ENCODE peak calls at places on chromosomes 2 and 18, in five cellular contexts. O, Z, F, L and H are unnamed samples.

GRCh38 chr18:54162431-54162830 is 62.0 kb downstream of the MBD2 start:
- DNase-seq in O (no peak), Z (peak), F (no peak), L (no peak), H (no peak)

GRCh38 chr2:226475650-226476049 is 324.0 kb downstream of the IRS1 start:
- DNase-seq in O (no peak), Z (peak), F (peak), L (no peak), H (no peak)

GRCh38 chr2:158647832-158648231 is 147.3 kb upstream of the DAPL1 start:
- DNase-seq in O (no peak), Z (no peak), F (no peak), L (no peak), H (no peak)

GRCh38 chr2:73856214-73856613 is 27.5 kb downstream of the STAMBP start:
- DNase-seq in O (no peak), Z (peak), F (no peak), L (no peak), H (no peak)

GRCh38 chr18:6039055-6039454 is 143.7 kb upstream of the TMEM200C start:
- DNase-seq in O (no peak), Z (no peak), F (no peak), L (no peak), H (no peak)

GRCh38 chr2:99112617-99113016 is 28.9 kb upstream of the C2orf15 start:
- DNase-seq in O (no peak), Z (no peak), F (no peak), L (no peak), H (no peak)

GRCh38 chr2:235265348-235265965 is 228.4 kb upstream of the AGAP1 start:
- DNase-seq in O (no peak), Z (no peak), F (no peak), L (no peak), H (no peak)

GRCh38 chr2:107635883-107636282 is 190.8 kb upstream of the RGPD4 start:
- DNase-seq in O (no peak), Z (peak), F (no peak), L (no peak), H (no peak)

GRCh38 chr2:79040967-79041582 is 15.6 kb downstream of the REG3G start:
- DNase-seq in O (no peak), Z (no peak), F (peak), L (peak), H (no peak)

GRCh38 chr2:181456660-181457120 is 496 bp upstream of the ITGA4 start:
- DNase-seq in O (peak), Z (no peak), F (peak), L (peak), H (peak)

GRCh38 chr2:160533482-160533881 is 39.9 kb upstream of the RBMS1 start:
- DNase-seq in O (no peak), Z (no peak), F (no peak), L (no peak), H (no peak)

GRCh38 chr2:176553685-176554106 is 284.5 kb downstream of the MTX2 start:
- DNase-seq in O (peak), Z (no peak), F (peak), L (peak), H (peak)

GRCh38 chr2:16277117-16277516 is 336.8 kb downstream of the MYCN start:
- DNase-seq in O (no peak), Z (no peak), F (no peak), L (no peak), H (no peak)

GRCh38 chr18:616380-616995 is 19.7 kb downstream of the CLUL1 start:
- DNase-seq in O (no peak), Z (no peak), F (peak), L (no peak), H (peak)

GRCh38 chr2:227183657-227184367 is 19.4 kb downstream of the COL4A3 start:
- DNase-seq in O (no peak), Z (no peak), F (peak), L (no peak), H (no peak)

GRCh38 chr2:80258321-80258720 is 46.2 kb downstream of the LRRTM1 start:
- DNase-seq in O (no peak), Z (no peak), F (no peak), L (no peak), H (no peak)

GRCh38 chr2:128786800-128787478 is 468.3 kb upstream of the HS6ST1 start:
- DNase-seq in O (no peak), Z (no peak), F (no peak), L (no peak), H (no peak)

GRCh38 chr2:224584111-224584764 is 925 bp downstream of the CUL3 start:
- DNase-seq in O (peak), Z (no peak), F (peak), L (peak), H (no peak)

GRCh38 chr18:58268849-58269248 is 224.8 kb downstream of the NEDD4L start:
- DNase-seq in O (no peak), Z (no peak), F (peak), L (no peak), H (no peak)

GRCh38 chr2:155546715-155547555 is 785.6 kb downstream of the NR4A2 start:
- DNase-seq in O (no peak), Z (no peak), F (no peak), L (no peak), H (no peak)

GRCh38 chr2:204453730-204454167 is 91.5 kb upstream of the PARD3B start:
- DNase-seq in O (peak), Z (no peak), F (peak), L (peak), H (no peak)

GRCh38 chr2:8310557-8311455 is 371.1 kb upstream of the ID2 start:
- DNase-seq in O (no peak), Z (no peak), F (no peak), L (no peak), H (no peak)

GRCh38 chr2:229922449-229923386 is at the start of gene FBXO36:
- DNase-seq in O (peak), Z (no peak), F (peak), L (peak), H (peak)

DNA sequence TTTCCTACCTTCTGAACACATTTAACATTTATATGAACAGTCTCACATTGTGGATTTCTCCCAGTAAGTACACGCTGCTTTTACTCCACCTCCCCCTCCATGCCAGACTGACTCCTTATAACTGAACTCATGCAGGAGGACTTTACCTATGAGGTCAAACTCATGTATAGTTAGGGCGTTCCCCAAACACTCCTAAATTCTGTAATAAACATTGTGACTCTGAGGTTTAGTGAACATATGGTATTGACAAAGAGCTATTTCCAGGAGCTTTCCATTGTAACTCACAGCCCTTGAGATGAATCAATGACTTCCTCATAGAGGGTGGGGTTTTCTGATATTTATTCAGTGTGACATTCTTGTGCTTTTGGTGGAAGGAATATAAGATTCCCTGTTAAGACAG is 337.4 kb upstream of the SLC14A2 start:
- DNase-seq in O (no peak), Z (no peak), F (no peak), L (no peak), H (no peak)
- TF ChIP-seq CTCF in O (no peak), Z (no peak), F (no peak), L (no peak), H (no peak)

GRCh38 chr2:232460171-232460570 is 4.2 kb downstream of the ALPI start:
- DNase-seq in O (no peak), Z (no peak), F (no peak), L (no peak), H (no peak)

GRCh38 chr2:232465061-232465460 is 9.1 kb downstream of the ALPI start:
- DNase-seq in O (no peak), Z (no peak), F (no peak), L (no peak), H (no peak)

GRCh38 chr2:232463701-232464533 is 8.0 kb downstream of the ALPI start:
- DNase-seq in O (no peak), Z (no peak), F (no peak), L (no peak), H (no peak)

GRCh38 chr2:232466221-232466620 is 10.3 kb downstream of the ALPI start:
- DNase-seq in O (no peak), Z (no peak), F (no peak), L (no peak), H (no peak)

DNA sequence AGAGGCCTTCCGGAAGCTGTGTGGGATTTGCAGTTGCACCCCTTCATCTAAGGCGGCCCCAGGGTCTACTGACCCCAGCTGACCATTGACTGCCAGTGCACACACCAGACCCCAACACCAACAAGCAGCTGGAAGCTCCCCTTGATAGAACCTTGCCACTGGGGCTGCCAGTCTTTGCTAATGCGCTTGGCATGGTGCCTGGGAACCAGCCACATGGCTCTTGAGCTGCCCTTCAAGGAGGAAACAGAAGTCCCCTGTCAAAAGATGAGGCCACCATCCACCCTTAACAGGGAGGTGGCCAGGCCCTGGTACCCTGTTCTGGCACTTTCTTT is 8.5 kb downstream of the ALPI start:
- DNase-seq in O (no peak), Z (no peak), F (no peak), L (no peak), H (no peak)
- TF ChIP-seq CTCF in O (no peak), Z (no peak), F (no peak), L (no peak), H (no peak)

GRCh38 chr2:26395394-26395793 is 6.3 kb upstream of the DRC1 start:
- DNase-seq in O (no peak), Z (no peak), F (no peak), L (no peak), H (no peak)
- TF ChIP-seq CTCF in O (no peak), Z (no peak), F (no peak), L (no peak), H (no peak)

GRCh38 chr2:152646264-152646663 is 71.0 kb downstream of the PRPF40A start:
- DNase-seq in O (no peak), Z (no peak), F (no peak), L (no peak), H (no peak)

GRCh38 chr2:152649997-152650396 is 67.3 kb downstream of the PRPF40A start:
- DNase-seq in O (no peak), Z (no peak), F (no peak), L (no peak), H (no peak)

GRCh38 chr2:152647417-152648010 is 69.7 kb downstream of the PRPF40A start:
- DNase-seq in O (peak), Z (no peak), F (peak), L (no peak), H (no peak)

GRCh38 chr2:152646775-152647174 is 70.5 kb downstream of the PRPF40A start:
- DNase-seq in O (no peak), Z (peak), F (peak), L (no peak), H (no peak)

DNA sequence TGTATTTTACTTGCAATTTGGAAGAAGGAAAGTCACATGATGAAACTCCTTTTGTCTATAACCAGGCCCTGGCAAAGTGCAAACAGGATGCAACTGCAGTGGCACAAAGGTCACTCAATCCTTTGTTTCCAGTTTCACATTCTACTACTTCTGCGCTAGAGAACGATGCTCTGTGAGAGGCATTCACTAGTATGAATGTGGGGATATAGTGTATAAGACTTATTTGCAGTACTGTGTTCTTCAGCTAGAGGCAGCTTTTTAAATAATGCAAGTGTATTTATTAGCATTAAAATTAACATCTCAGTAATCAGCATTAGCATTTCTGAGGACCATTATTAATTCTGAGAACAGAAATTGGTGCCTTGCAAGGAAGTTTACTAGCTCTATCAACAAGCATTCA is 68.9 kb downstream of the PRPF40A start:
- DNase-seq in O (no peak), Z (no peak), F (no peak), L (no peak), H (no peak)
- TF ChIP-seq CTCF in O (peak), Z (no peak), F (peak), L (no peak), H (no peak)

GRCh38 chr2:164479460-164479859 is 141.8 kb downstream of the GRB14 start:
- DNase-seq in O (no peak), Z (no peak), F (peak), L (peak), H (no peak)
- TF ChIP-seq CTCF in O (peak), Z (peak), F (peak), L (peak), H (no peak)